ENCODE peak calls at places on chromosome 22, in five cellular contexts. K, D, S, T and R are unnamed samples.

GRCh38 chr22:31036671-31037550 is 44.2 kb upstream of the SMTN start:
- DNase-seq in D (no peak), T (no peak), S (no peak), K (no peak), R (no peak)

GRCh38 chr22:36823177-36823839 is 6.5 kb upstream of the PVALB start:
- DNase-seq in S (no peak), D (no peak), T (no peak), K (no peak), R (no peak)

GRCh38 chr22:29956680-29957079 is 73.7 kb downstream of the MTMR3 start:
- DNase-seq in T (no peak), S (no peak), D (no peak), K (no peak), R (no peak)

GRCh38 chr22:27991586-27992293 is 72.7 kb upstream of the PITPNB start:
- DNase-seq in T (no peak), D (no peak), S (no peak), K (no peak), R (no peak)

GRCh38 chr22:21995660-21996059 is 13.1 kb upstream of the TOP3B start:
- DNase-seq in D (no peak), S (no peak), K (no peak), T (no peak), R (no peak)

GRCh38 chr22:36486619-36487384 is 5.4 kb upstream of the TXN2 start:
- DNase-seq in K (no peak), S (no peak), D (no peak), T (peak), R (peak)

GRCh38 chr22:37967637-37968451 is 14.3 kb downstream of the POLR2F start:
- DNase-seq in D (no peak), S (no peak), T (no peak), K (no peak), R (no peak)

GRCh38 chr22:34847072-34847471 is 218.9 kb upstream of the ISX start:
- DNase-seq in D (peak), S (no peak), K (no peak), T (no peak), R (no peak)

GRCh38 chr22:37906364-37907008 is 389 bp downstream of the MICALL1 start:
- DNase-seq in S (no peak), D (no peak), K (no peak), T (no peak), R (peak)

GRCh38 chr22:38921801-38922200 is 35.6 kb upstream of the APOBEC3A start:
- DNase-seq in K (no peak), T (peak), D (no peak), S (no peak), R (no peak)

DNA sequence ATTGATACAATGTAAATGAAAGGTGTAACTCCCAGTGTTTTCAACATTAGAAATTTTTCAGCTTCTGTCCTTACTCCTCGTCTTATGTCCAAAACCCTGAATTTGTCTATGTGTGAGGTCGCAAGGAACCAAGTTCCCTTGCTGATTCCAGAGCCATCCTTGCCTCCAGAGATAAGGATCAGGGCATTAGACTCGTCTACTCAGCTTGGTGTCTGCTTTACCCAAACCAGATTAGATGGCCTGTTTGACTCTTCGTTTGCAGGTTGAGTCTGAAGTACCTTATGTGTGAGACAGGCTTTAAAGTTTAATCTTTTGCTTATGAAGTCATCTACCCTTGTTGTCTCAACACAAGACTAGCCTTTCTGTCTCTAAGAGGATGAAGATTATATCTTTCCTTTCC is 55.6 kb downstream of the SPECC1L start:
- DNase-seq in D (no peak), S (no peak), T (no peak), K (no peak), R (no peak)
- TF ChIP-seq HDAC2 in D (no peak), S (no peak), T (no peak), K (no peak), R (no peak)

GRCh38 chr22:47155912-47156311 is 393.5 kb downstream of the TBC1D22A start:
- DNase-seq in S (no peak), K (no peak), T (no peak), D (no peak), R (no peak)
- TF ChIP-seq HDAC2 in S (no peak), K (no peak), T (no peak), D (no peak), R (no peak)

GRCh38 chr22:32926600-32926999 is 125.1 kb downstream of the TIMP3 start:
- DNase-seq in T (peak), K (peak), S (no peak), D (no peak), R (peak)
- TF ChIP-seq HDAC2 in T (no peak), K (no peak), S (no peak), D (no peak), R (no peak)

GRCh38 chr22:23156286-23156685 is 11.0 kb downstream of the RAB36 start:
- DNase-seq in K (no peak), D (no peak), S (no peak), T (no peak), R (peak)

GRCh38 chr22:23161029-23161428 is 15.8 kb downstream of the RAB36 start:
- DNase-seq in D (no peak), T (no peak), K (no peak), S (no peak), R (no peak)

GRCh38 chr22:23157560-23158515 is 12.6 kb downstream of the RAB36 start:
- DNase-seq in S (no peak), T (no peak), K (no peak), D (no peak), R (no peak)

GRCh38 chr22:23159287-23159622 is 14.0 kb downstream of the RAB36 start:
- DNase-seq in K (no peak), S (no peak), T (no peak), D (no peak), R (no peak)

GRCh38 chr22:23158516-23159286 is 13.4 kb downstream of the RAB36 start:
- DNase-seq in D (no peak), S (no peak), K (no peak), T (no peak), R (no peak)
- TF ChIP-seq HDAC2 in D (no peak), S (no peak), K (no peak), T (no peak), R (no peak)